ENCODE peak calls at places on chromosomes 13 and 19, in four cellular contexts. One of them, this sample, is unnamed.

GRCh38 chr13:107351305-107351704 is 783.4 kb upstream of the ARGLU1 start:
- DNase-seq in A549: no peak
- DNase-seq in K562: no peak
- DNase-seq in HepG2: no peak
- DNase-seq in this sample: no peak

GRCh38 chr13:76812971-76813691 is 73.1 kb downstream of the KCTD12 start:
- DNase-seq in A549: no peak
- DNase-seq in HepG2: no peak
- DNase-seq in K562: no peak
- DNase-seq in this sample: no peak

GRCh38 chr13:73090116-73090811 is 31.5 kb downstream of the KLF5 start:
- DNase-seq in K562: peak; percentile 15
- DNase-seq in HepG2: peak; percentile 95
- DNase-seq in A549: peak; percentile 79
- DNase-seq in this sample: peak; percentile 17

GRCh38 chr19:13505761-13506549 is at the start of gene CACNA1A:
- DNase-seq in A549: no peak
- DNase-seq in HepG2: no peak
- DNase-seq in K562: peak; percentile 38
- DNase-seq in this sample: peak; percentile 53

GRCh38 chr19:38213911-38214625 is 10.0 kb downstream of the DPF1 start:
- DNase-seq in A549: no peak
- DNase-seq in K562: no peak
- DNase-seq in HepG2: no peak
- DNase-seq in this sample: no peak

GRCh38 chr19:55228015-55228391 is 560 bp downstream of the TMEM86B start:
- DNase-seq in A549: no peak
- DNase-seq in K562: no peak
- DNase-seq in HepG2: no peak
- DNase-seq in this sample: no peak

GRCh38 chr19:37982655-37983054 is 75.6 kb downstream of the SIPA1L3 start:
- DNase-seq in HepG2: no peak
- DNase-seq in K562: no peak
- DNase-seq in A549: no peak
- DNase-seq in this sample: no peak

GRCh38 chr13:51311271-51311670 is 28.2 kb upstream of the SERPINE3 start:
- DNase-seq in K562: no peak
- DNase-seq in HepG2: no peak
- DNase-seq in A549: no peak
- DNase-seq in this sample: no peak

GRCh38 chr13:46747031-46747820 is 49.7 kb downstream of the ESD start:
- DNase-seq in K562: no peak
- DNase-seq in HepG2: peak; percentile 24
- DNase-seq in A549: no peak
- DNase-seq in this sample: no peak

GRCh38 chr13:25478186-25478585 is 106.4 kb downstream of the ATP8A2 start:
- DNase-seq in A549: no peak
- DNase-seq in K562: no peak
- DNase-seq in HepG2: peak; percentile 44
- DNase-seq in this sample: no peak

GRCh38 chr13:23828866-23829265 is 60.3 kb downstream of the MIPEP start:
- DNase-seq in K562: no peak
- DNase-seq in HepG2: no peak
- DNase-seq in A549: no peak
- DNase-seq in this sample: no peak

GRCh38 chr19:18667531-18668251 is 15.8 kb upstream of the CRTC1 start:
- DNase-seq in HepG2: no peak
- DNase-seq in K562: no peak
- DNase-seq in A549: no peak
- DNase-seq in this sample: no peak

GRCh38 chr19:6312018-6312417 is 21.4 kb downstream of the ACER1 start:
- DNase-seq in HepG2: no peak
- DNase-seq in A549: no peak
- DNase-seq in K562: no peak
- DNase-seq in this sample: peak; percentile 17

GRCh38 chr13:47897411-47898050 is 103.5 kb downstream of the SUCLA2 start:
- DNase-seq in HepG2: peak; percentile 52
- DNase-seq in A549: no peak
- DNase-seq in K562: no peak
- DNase-seq in this sample: peak; percentile 26

GRCh38 chr13:110811008-110811720 is 97.7 kb downstream of the ING1 start:
- DNase-seq in K562: no peak
- DNase-seq in A549: no peak
- DNase-seq in HepG2: no peak
- DNase-seq in this sample: no peak

GRCh38 chr19:14363203-14364097 is 17.8 kb upstream of the ADGRE5 start:
- DNase-seq in K562: peak; percentile 89
- DNase-seq in A549: peak; percentile 52
- DNase-seq in HepG2: peak; percentile 25
- DNase-seq in this sample: peak; percentile 83

GRCh38 chr19:50531171-50531612 is 17.5 kb upstream of the ASPDH start:
- DNase-seq in K562: peak; percentile 34
- DNase-seq in HepG2: no peak
- DNase-seq in A549: no peak
- DNase-seq in this sample: no peak

GRCh38 chr13:46132109-46132508 is 27.3 kb upstream of the CPB2 start:
- DNase-seq in HepG2: no peak
- DNase-seq in A549: no peak
- DNase-seq in K562: no peak
- DNase-seq in this sample: no peak

GRCh38 chr19:4388171-4389063 is 11.9 kb downstream of the SH3GL1 start:
- DNase-seq in A549: no peak
- DNase-seq in HepG2: no peak
- DNase-seq in K562: no peak
- DNase-seq in this sample: no peak

GRCh38 chr19:33290082-33290815 is 12.1 kb downstream of the CEBPA start:
- DNase-seq in A549: no peak
- DNase-seq in K562: no peak
- DNase-seq in HepG2: no peak
- DNase-seq in this sample: no peak

GRCh38 chr13:64855506-64855905 is 2374.6 kb downstream of the PCDH9 start:
- DNase-seq in HepG2: no peak
- DNase-seq in A549: no peak
- DNase-seq in K562: no peak
- DNase-seq in this sample: no peak

GRCh38 chr19:15640294-15640903 is at the start of gene CYP4F3:
- DNase-seq in A549: peak; percentile 72
- DNase-seq in HepG2: peak; percentile 81
- DNase-seq in K562: peak; percentile 86
- DNase-seq in this sample: no peak

GRCh38 chr13:46639033-46639981 is 86.3 kb downstream of the LRCH1 start:
- DNase-seq in A549: no peak
- DNase-seq in K562: no peak
- DNase-seq in HepG2: peak; percentile 20
- DNase-seq in this sample: no peak

DNA sequence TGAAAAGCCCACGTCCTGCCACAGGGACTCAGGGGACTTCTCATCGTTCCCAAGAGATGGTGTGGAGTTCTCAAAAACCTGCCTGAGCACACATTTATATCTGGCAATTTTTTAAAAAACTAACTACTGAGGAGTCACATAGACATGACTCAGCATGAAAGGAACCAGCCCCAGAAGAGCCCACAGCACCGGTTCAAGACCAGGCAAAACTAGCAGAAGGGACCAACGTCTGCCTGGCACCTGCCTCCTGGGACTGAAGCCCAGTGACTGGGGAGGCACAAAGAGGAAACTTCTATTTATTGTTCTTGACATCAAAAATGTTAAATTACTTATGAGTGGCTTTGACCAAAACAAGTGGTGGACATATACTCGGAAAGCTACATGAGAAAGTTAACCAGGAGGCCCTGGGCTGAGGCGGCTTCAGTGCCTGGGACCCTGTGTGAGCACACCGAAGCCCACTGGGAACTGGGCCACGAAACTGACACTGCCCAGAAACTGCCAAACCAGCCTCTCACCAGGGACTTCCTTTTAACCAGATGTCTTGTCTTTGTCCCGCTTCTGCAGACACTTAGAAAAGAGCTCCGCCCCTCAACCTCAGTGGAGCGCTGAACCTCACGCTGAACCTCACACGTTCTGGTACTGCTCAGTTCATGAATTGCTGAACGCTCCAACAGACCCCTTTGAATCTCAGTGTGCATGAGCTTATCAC is 25.7 kb downstream of the C13orf46 start:
- DNase-seq in HepG2: no peak
- DNase-seq in A549: no peak
- DNase-seq in K562: no peak
- DNase-seq in this sample: no peak
- TF ChIP-seq HMGXB4 in HepG2: no peak
- TF ChIP-seq HMGXB4 in A549: no peak
- TF ChIP-seq HMGXB4 in K562: no peak
- TF ChIP-seq HMGXB4 in this sample: no peak

DNA sequence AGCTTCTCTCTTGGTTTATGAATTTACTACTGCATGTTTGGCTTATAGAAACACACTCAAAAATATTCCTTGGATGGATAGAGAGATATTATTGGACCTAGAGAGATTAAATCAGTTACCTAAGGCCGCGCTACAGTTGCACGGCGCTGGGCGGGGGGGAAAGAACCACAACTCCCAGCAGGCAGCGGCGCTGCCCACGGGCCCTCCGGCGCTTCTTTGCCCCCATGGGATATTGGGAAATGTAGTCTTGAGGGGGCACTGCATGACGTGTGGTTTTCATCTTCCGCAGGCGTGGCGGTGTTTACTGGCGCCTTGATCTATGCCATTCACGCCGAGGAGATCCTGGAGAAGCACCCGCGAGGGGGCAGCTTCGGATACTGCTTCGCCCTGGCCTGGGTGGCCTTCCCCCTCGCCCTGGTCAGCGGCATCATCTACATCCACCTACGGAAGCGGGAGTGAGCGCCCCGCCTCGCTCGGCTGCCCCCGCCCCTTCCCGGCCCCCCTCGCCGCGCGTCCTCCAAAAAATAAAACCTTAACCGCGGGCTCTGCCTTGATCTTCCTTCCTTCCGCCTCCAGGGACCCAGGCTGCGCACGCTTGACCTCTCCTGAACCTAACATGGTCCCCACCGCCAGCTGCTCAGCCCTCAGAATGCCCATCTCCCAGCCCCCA is 4.8 kb downstream of the EMP3 start:
- DNase-seq in HepG2: no peak
- DNase-seq in A549: no peak
- DNase-seq in K562: no peak
- DNase-seq in this sample: peak; percentile 91
- TF ChIP-seq HMGXB4 in HepG2: no peak
- TF ChIP-seq HMGXB4 in A549: no peak
- TF ChIP-seq HMGXB4 in K562: no peak
- TF ChIP-seq HMGXB4 in this sample: no peak

GRCh38 chr19:41323430-41324125 is 13.6 kb downstream of the CCDC97 start:
- DNase-seq in HepG2: peak; percentile 87
- DNase-seq in A549: peak; percentile 93
- DNase-seq in K562: peak; percentile 84
- DNase-seq in this sample: no peak
- TF ChIP-seq HMGXB4 in HepG2: no peak
- TF ChIP-seq HMGXB4 in A549: no peak
- TF ChIP-seq HMGXB4 in K562: no peak
- TF ChIP-seq HMGXB4 in this sample: no peak

DNA sequence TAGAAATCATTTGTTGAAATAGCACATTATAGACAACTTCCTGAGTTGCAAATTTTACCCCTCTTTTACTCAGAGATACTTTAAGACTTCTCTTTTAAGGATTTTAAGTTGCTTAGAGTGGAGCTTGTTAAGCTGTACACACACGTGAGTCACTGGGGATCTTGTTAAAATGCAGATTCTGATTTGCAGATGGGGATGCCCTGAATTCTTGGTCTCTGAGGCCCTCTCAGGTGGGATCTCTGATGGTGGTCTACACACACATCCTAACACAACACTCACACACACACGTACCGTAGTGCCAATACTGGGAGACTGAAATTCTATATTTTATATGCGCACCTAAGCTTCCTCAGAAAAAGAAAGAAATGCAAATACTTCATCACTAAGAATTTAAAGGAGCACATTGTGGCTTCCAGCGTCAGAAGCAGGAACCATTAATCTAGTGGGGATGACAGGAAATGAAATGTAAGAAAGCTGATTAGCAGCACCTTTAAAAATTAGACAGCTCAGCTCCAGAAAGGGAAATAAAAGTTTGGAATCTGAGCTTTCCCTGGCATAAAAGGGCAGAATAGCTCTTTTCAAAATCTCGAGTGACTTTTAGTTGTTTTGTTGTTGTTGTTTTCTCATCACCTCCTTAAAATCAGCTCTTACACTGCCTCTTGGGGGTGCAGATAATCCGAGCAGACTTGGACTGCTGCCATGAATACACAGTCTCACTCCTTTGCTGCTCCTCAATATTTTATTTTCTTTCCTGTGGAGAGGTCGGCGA is 788.1 kb downstream of the UQCRFS1 start:
- DNase-seq in HepG2: no peak
- DNase-seq in A549: no peak
- DNase-seq in K562: no peak
- DNase-seq in this sample: no peak
- TF ChIP-seq HMGXB4 in HepG2: no peak
- TF ChIP-seq HMGXB4 in A549: no peak
- TF ChIP-seq HMGXB4 in K562: no peak
- TF ChIP-seq HMGXB4 in this sample: no peak

GRCh38 chr19:3179739-3180293 is 1.2 kb downstream of the S1PR4 start:
- DNase-seq in A549: no peak
- DNase-seq in K562: no peak
- DNase-seq in HepG2: no peak
- DNase-seq in this sample: no peak

GRCh38 chr19:3178973-3179738 is 587 bp downstream of the S1PR4 start:
- DNase-seq in HepG2: no peak
- DNase-seq in K562: no peak
- DNase-seq in A549: no peak
- DNase-seq in this sample: no peak

GRCh38 chr19:3178377-3178972 is at the start of gene S1PR4:
- DNase-seq in HepG2: no peak
- DNase-seq in K562: no peak
- DNase-seq in A549: no peak
- DNase-seq in this sample: no peak

GRCh38 chr19:3175761-3176714 is 2.5 kb upstream of the S1PR4 start:
- DNase-seq in A549: no peak
- DNase-seq in HepG2: no peak
- DNase-seq in K562: no peak
- DNase-seq in this sample: no peak

DNA sequence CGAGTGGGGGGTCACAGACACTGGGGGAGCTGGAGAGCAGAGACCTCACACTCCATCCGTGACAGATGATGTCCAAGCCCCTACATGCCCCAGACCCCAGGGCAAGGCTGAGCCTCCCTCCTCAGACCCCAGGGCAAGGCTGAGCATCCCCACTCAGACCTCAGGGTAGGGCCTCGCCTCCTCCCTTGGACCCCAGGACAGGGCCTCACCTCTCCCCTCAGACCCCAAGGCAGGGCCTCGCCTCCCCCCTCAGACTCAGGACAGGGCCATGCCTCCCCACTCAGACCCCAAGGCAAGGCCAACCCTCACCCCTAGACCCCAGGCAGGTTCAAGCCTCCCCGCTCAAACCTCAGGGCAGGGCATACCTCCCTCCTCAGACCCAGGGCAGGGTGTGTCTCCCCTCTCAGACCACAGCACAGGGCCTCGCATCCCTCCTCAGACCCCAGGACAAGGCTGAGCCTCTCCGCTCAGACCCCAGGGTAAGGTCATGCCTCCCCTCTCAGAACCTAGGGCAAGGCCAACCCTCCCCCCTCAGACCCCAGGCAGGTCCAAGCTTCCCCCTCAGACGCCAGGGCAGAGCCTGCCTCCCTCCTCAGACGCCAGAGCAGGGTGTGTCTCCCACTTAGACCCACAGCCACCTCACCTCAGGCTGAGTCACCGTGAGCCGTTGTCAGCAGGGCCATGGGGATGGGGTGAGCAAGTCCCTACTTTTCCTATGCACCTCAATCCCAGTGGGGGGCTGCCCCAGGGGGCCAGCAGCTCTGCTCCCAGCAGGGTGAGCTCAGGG is 1.7 kb upstream of the S1PR4 start:
- DNase-seq in K562: peak; percentile 77
- DNase-seq in A549: peak; percentile 80
- DNase-seq in HepG2: no peak
- DNase-seq in this sample: no peak
- TF ChIP-seq HMGXB4 in K562: no peak
- TF ChIP-seq HMGXB4 in A549: no peak
- TF ChIP-seq HMGXB4 in HepG2: no peak
- TF ChIP-seq HMGXB4 in this sample: no peak

This sample was measured in WTC11.